ENCODE peak calls at places on chromosomes 6 and 20, in six cellular contexts. One of them, this sample, is unnamed. For H3K4me1, the result is how much of the 10 kb centered on the place peaks cover.

GRCh38 chr6:131262060-131262459 is 126.8 kb downstream of the AKAP7 start:
- DNase-seq in psoas muscle: no peak
- DNase-seq in body of pancreas: no peak
- DNase-seq in PC-9: no peak
- DNase-seq in tibial nerve: no peak
- DNase-seq in prostate gland: no peak
- DNase-seq in this sample: no peak

GRCh38 chr6:160101262-160102205 is 20.1 kb upstream of the SLC22A1 start:
- DNase-seq in psoas muscle: no peak
- DNase-seq in body of pancreas: no peak
- DNase-seq in PC-9: no peak
- DNase-seq in tibial nerve: no peak
- DNase-seq in prostate gland: no peak
- DNase-seq in this sample: no peak

GRCh38 chr20:2624190-2624589 is 28.2 kb upstream of the NOP56 start:
- DNase-seq in psoas muscle: peak
- DNase-seq in body of pancreas: peak
- DNase-seq in PC-9: no peak
- DNase-seq in tibial nerve: peak
- DNase-seq in prostate gland: no peak
- DNase-seq in this sample: peak

GRCh38 chr6:73823046-73823735 is 127.2 kb downstream of the CD109 start:
- DNase-seq in psoas muscle: no peak
- DNase-seq in body of pancreas: no peak
- DNase-seq in PC-9: no peak
- DNase-seq in tibial nerve: no peak
- DNase-seq in prostate gland: no peak
- DNase-seq in this sample: no peak

GRCh38 chr20:6783752-6784725 is 16.6 kb downstream of the BMP2 start:
- DNase-seq in psoas muscle: no peak
- DNase-seq in body of pancreas: no peak
- DNase-seq in PC-9: no peak
- DNase-seq in tibial nerve: no peak
- DNase-seq in prostate gland: no peak
- DNase-seq in this sample: no peak

GRCh38 chr6:41228088-41228487 is at the start of gene TREML4:
- DNase-seq in psoas muscle: no peak
- DNase-seq in body of pancreas: no peak
- DNase-seq in PC-9: no peak
- DNase-seq in tibial nerve: no peak
- DNase-seq in prostate gland: no peak
- DNase-seq in this sample: no peak

GRCh38 chr6:73074175-73074574 is 151.1 kb downstream of the KHDC1L start:
- DNase-seq in psoas muscle: no peak
- DNase-seq in body of pancreas: no peak
- DNase-seq in PC-9: no peak
- DNase-seq in tibial nerve: no peak
- DNase-seq in prostate gland: no peak
- DNase-seq in this sample: no peak

GRCh38 chr6:89562114-89562815 is 76.3 kb downstream of the LYRM2 start:
- DNase-seq in psoas muscle: no peak
- DNase-seq in body of pancreas: no peak
- DNase-seq in PC-9: no peak
- DNase-seq in tibial nerve: peak
- DNase-seq in prostate gland: no peak
- DNase-seq in this sample: no peak

GRCh38 chr20:23086056-23086551 is at the start of gene CD93:
- DNase-seq in psoas muscle: no peak
- DNase-seq in body of pancreas: peak
- DNase-seq in PC-9: no peak
- DNase-seq in tibial nerve: peak
- DNase-seq in prostate gland: no peak
- DNase-seq in this sample: peak

GRCh38 chr6:11363881-11364576 is 131.6 kb upstream of the NEDD9 start:
- DNase-seq in psoas muscle: no peak
- DNase-seq in body of pancreas: no peak
- DNase-seq in PC-9: no peak
- DNase-seq in tibial nerve: no peak
- DNase-seq in prostate gland: no peak
- DNase-seq in this sample: no peak

GRCh38 chr20:59145247-59145925 is 18.2 kb upstream of the ZNF831 start:
- DNase-seq in psoas muscle: no peak
- DNase-seq in body of pancreas: no peak
- DNase-seq in PC-9: no peak
- DNase-seq in tibial nerve: no peak
- DNase-seq in prostate gland: no peak
- DNase-seq in this sample: no peak

GRCh38 chr6:37799263-37799644 is 20.3 kb upstream of the ZFAND3 start:
- DNase-seq in psoas muscle: no peak
- DNase-seq in body of pancreas: no peak
- DNase-seq in PC-9: no peak
- DNase-seq in tibial nerve: no peak
- DNase-seq in prostate gland: no peak
- DNase-seq in this sample: no peak

GRCh38 chr6:35687658-35688604 is 784 bp downstream of the FKBP5 start:
- DNase-seq in psoas muscle: peak
- DNase-seq in body of pancreas: peak
- DNase-seq in PC-9: peak
- DNase-seq in tibial nerve: peak
- DNase-seq in prostate gland: peak
- DNase-seq in this sample: no peak

GRCh38 chr6:169960891-169961611 is 209.6 kb downstream of the ERMARD start:
- DNase-seq in psoas muscle: no peak
- DNase-seq in body of pancreas: no peak
- DNase-seq in PC-9: no peak
- DNase-seq in tibial nerve: no peak
- DNase-seq in prostate gland: no peak
- DNase-seq in this sample: peak

GRCh38 chr6:169962604-169963469 is 211.4 kb downstream of the ERMARD start:
- DNase-seq in psoas muscle: no peak
- DNase-seq in body of pancreas: peak
- DNase-seq in PC-9: no peak
- DNase-seq in tibial nerve: no peak
- DNase-seq in prostate gland: no peak
- DNase-seq in this sample: peak

GRCh38 chr6:169960531-169960890 is 209.1 kb downstream of the ERMARD start:
- DNase-seq in psoas muscle: no peak
- DNase-seq in body of pancreas: peak
- DNase-seq in PC-9: no peak
- DNase-seq in tibial nerve: no peak
- DNase-seq in prostate gland: no peak
- DNase-seq in this sample: peak

GRCh38 chr6:169963581-169964297 is 212.3 kb downstream of the ERMARD start:
- DNase-seq in psoas muscle: no peak
- DNase-seq in body of pancreas: peak
- DNase-seq in PC-9: no peak
- DNase-seq in tibial nerve: no peak
- DNase-seq in prostate gland: no peak
- DNase-seq in this sample: peak

DNA sequence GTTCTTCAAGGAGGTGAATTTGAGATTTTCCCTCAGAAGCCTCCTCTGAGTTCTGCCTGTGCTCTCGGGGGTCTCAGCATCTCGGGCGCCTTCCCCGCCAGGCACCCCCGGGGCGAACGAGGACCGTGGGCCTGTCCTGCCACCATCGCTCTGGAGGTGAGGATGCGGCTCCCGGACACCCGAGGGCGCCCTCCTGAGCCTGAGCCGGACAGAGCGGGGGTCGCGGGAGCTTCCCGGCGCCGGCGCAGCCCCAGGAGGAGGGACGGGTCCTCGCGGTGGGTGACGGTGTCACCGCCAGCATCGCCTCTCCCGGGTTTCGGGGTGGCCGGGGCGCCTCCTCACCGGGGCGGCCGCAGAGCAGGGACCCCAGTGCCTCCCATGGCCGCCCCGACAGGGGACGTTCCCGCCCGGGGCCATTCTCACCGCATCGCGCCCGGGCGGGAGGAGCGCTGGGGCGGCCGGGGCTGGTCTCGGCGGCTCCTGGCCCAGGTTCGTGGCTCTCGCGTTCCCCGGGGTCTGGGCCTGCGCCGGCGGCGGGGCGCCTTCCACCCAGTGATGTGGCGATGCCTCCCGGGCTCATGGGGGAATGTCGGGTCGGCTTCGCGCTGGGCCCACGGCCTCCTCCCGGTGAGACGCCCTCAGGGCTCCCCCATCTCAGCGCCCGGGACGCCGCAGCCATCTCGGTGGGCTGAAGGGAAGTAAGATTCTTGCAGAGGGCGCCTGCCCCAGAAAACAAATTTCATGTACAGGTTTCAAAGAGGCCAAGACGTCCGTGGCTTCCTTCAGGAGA is 210.5 kb downstream of the ERMARD start:
- DNase-seq in psoas muscle: no peak
- DNase-seq in body of pancreas: peak
- DNase-seq in PC-9: no peak
- DNase-seq in tibial nerve: no peak
- DNase-seq in prostate gland: no peak
- DNase-seq in this sample: peak
- TF ChIP-seq CTCF in psoas muscle: peak
- TF ChIP-seq CTCF in body of pancreas: no peak
- TF ChIP-seq CTCF in PC-9: no peak
- TF ChIP-seq CTCF in tibial nerve: peak
- TF ChIP-seq CTCF in prostate gland: no peak
- TF ChIP-seq CTCF in this sample: peak

GRCh38 chr6:13528232-13528631 is 40.8 kb upstream of the GFOD1 start:
- DNase-seq in psoas muscle: no peak
- DNase-seq in body of pancreas: no peak
- DNase-seq in PC-9: no peak
- DNase-seq in tibial nerve: no peak
- DNase-seq in prostate gland: no peak
- DNase-seq in this sample: no peak
- H3K4me1 ChIP-seq in psoas muscle: under half
- H3K4me1 ChIP-seq in body of pancreas: under half
- H3K4me1 ChIP-seq in PC-9: under half
- H3K4me1 ChIP-seq in tibial nerve: under half
- H3K4me1 ChIP-seq in prostate gland: under half
- H3K4me1 ChIP-seq in this sample: under half

GRCh38 chr6:135012764-135013163 is 41.9 kb downstream of the HBS1L start:
- DNase-seq in psoas muscle: no peak
- DNase-seq in body of pancreas: no peak
- DNase-seq in PC-9: no peak
- DNase-seq in tibial nerve: no peak
- DNase-seq in prostate gland: no peak
- DNase-seq in this sample: no peak

GRCh38 chr6:135008941-135009290 is 45.7 kb downstream of the HBS1L start:
- DNase-seq in psoas muscle: no peak
- DNase-seq in body of pancreas: no peak
- DNase-seq in PC-9: no peak
- DNase-seq in tibial nerve: no peak
- DNase-seq in prostate gland: no peak
- DNase-seq in this sample: no peak

GRCh38 chr6:135014353-135014832 is 40.2 kb downstream of the HBS1L start:
- DNase-seq in psoas muscle: no peak
- DNase-seq in body of pancreas: no peak
- DNase-seq in PC-9: no peak
- DNase-seq in tibial nerve: no peak
- DNase-seq in prostate gland: no peak
- DNase-seq in this sample: no peak

GRCh38 chr6:135013211-135013610 is 41.4 kb downstream of the HBS1L start:
- DNase-seq in psoas muscle: no peak
- DNase-seq in body of pancreas: no peak
- DNase-seq in PC-9: no peak
- DNase-seq in tibial nerve: no peak
- DNase-seq in prostate gland: no peak
- DNase-seq in this sample: no peak

DNA sequence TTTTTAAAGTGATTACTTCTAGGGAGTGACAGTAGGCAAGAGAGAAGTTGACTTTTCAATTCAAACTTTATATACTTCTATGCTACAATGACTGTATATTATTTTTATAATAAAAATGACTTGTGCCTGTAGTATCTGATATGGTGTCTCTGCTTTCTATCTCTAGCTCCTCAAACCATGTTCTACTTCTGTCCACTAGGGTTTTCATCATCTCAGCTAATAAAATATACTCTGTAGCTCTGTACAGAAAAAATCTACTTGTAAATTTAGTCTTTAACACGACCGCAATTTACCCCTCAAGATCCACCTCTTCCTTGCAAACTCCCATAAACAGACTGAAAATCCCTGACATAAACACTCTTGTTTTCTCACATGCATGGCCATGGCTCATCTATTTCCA is 42.3 kb downstream of the HBS1L start:
- DNase-seq in psoas muscle: no peak
- DNase-seq in body of pancreas: no peak
- DNase-seq in PC-9: no peak
- DNase-seq in tibial nerve: no peak
- DNase-seq in prostate gland: no peak
- DNase-seq in this sample: no peak
- TF ChIP-seq CTCF in psoas muscle: no peak
- TF ChIP-seq CTCF in body of pancreas: no peak
- TF ChIP-seq CTCF in PC-9: no peak
- TF ChIP-seq CTCF in tibial nerve: no peak
- TF ChIP-seq CTCF in prostate gland: no peak
- TF ChIP-seq CTCF in this sample: no peak

GRCh38 chr20:57438552-57438951 is 47.4 kb downstream of the RBM38 start:
- DNase-seq in psoas muscle: no peak
- DNase-seq in body of pancreas: no peak
- DNase-seq in PC-9: no peak
- DNase-seq in tibial nerve: no peak
- DNase-seq in prostate gland: no peak
- DNase-seq in this sample: no peak

GRCh38 chr20:57439432-57439831 is 48.2 kb downstream of the RBM38 start:
- DNase-seq in psoas muscle: peak
- DNase-seq in body of pancreas: peak
- DNase-seq in PC-9: peak
- DNase-seq in tibial nerve: no peak
- DNase-seq in prostate gland: peak
- DNase-seq in this sample: no peak

GRCh38 chr20:57436223-57436545 is 45.0 kb downstream of the RBM38 start:
- DNase-seq in psoas muscle: no peak
- DNase-seq in body of pancreas: no peak
- DNase-seq in PC-9: no peak
- DNase-seq in tibial nerve: no peak
- DNase-seq in prostate gland: no peak
- DNase-seq in this sample: no peak

GRCh38 chr20:57437267-57437666 is 46.1 kb downstream of the RBM38 start:
- DNase-seq in psoas muscle: no peak
- DNase-seq in body of pancreas: no peak
- DNase-seq in PC-9: no peak
- DNase-seq in tibial nerve: no peak
- DNase-seq in prostate gland: no peak
- DNase-seq in this sample: no peak

DNA sequence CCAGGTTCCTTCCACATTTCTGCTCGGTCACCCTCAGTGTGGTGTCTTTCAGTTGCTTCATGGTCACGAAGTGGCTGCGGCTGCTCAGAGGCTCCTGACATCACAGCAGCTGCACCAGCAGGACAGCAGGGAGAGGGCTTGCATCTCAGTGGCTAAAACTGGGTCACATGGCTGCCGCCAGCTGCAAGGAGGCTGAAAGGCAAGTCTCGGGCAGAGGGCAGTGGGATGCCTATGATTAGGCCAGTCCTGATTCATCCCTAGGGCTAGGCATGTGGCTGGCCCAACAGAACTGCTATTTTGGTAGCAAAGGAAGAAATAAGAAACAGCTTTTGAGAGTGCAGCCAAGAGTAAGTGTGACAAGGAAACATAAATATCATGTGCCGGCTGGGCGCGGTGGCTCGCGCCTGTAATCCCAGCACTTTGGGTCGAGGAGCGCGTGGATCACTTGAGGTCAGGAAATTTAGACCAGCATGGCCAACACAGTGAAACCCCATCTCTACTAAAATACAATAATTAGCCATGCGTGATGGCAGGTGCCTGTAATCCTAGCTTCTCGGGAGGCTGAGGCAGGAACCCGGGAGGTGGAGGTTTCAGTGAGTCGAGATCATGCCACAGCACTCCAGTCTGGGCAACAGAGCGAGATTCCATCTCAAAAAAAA is 46.6 kb downstream of the RBM38 start:
- DNase-seq in psoas muscle: peak
- DNase-seq in body of pancreas: no peak
- DNase-seq in PC-9: no peak
- DNase-seq in tibial nerve: no peak
- DNase-seq in prostate gland: no peak
- DNase-seq in this sample: no peak
- H3K4me1 ChIP-seq in psoas muscle: half or more
- H3K4me1 ChIP-seq in body of pancreas: half or more
- H3K4me1 ChIP-seq in PC-9: under half
- H3K4me1 ChIP-seq in tibial nerve: under half
- H3K4me1 ChIP-seq in prostate gland: under half
- H3K4me1 ChIP-seq in this sample: half or more

This sample was measured in right atrium auricular region.